ENCODE peak calls at places on chromosome 6, in nine cellular contexts. Q is fibroblast of pulmonary artery; X is neural crest cell; F is stimulated activated CD4-positive, alpha-beta T cell treated with anti-CD3 and anti-CD28 coated beads, TNF-alpha, amount 100 ng/mL, for 48 hours; M is CD8-positive, alpha-beta memory T cell; N is C1 segment of cervical spinal cord; I is GM12865; V is WTC11; Y is Calu3. G is an unnamed sample.

GRCh38 chr6:90917371-90917770 is 330.5 kb upstream of the MAP3K7 start:
- DNase-seq in Q (no peak), X (no peak), F (no peak), M (no peak), N (no peak), I (no peak), V (no peak), Y (peak; percentile 2), G (no peak)

GRCh38 chr6:141095308-141095707 is 1037.4 kb upstream of the GJE1 start:
- DNase-seq in Q (no peak), X (no peak), F (no peak), M (no peak), N (no peak), I (no peak), V (no peak), Y (no peak), G (no peak)

GRCh38 chr6:5958948-5959347 is 47.8 kb downstream of the NRN1 start:
- DNase-seq in Q (no peak), X (no peak), F (no peak), M (no peak), N (no peak), I (no peak), V (no peak), Y (no peak), G (peak; percentile 55)

GRCh38 chr6:81465859-81466258 is 286.6 kb downstream of the TENT5A start:
- DNase-seq in Q (peak; percentile 52), X (no peak), F (no peak), M (no peak), N (no peak), I (peak; percentile 4), V (no peak), Y (peak; percentile 26), G (peak; percentile 17)

GRCh38 chr6:170269873-170270541 is 20.9 kb downstream of the DLL1 start:
- DNase-seq in Q (no peak), X (no peak), F (no peak), M (no peak), N (no peak), I (no peak), V (no peak), Y (no peak), G (no peak)

GRCh38 chr6:25922301-25922700 is 8.2 kb downstream of the SLC17A2 start:
- DNase-seq in Q (peak; percentile 29), X (no peak), F (no peak), M (no peak), N (no peak), I (no peak), V (no peak), Y (no peak), G (no peak)

GRCh38 chr6:53311586-53311935 is 37.2 kb downstream of the ELOVL5 start:
- DNase-seq in Q (no peak), X (no peak), F (no peak), M (no peak), N (no peak), I (no peak), V (no peak), Y (no peak), G (no peak)

GRCh38 chr6:25482996-25483395 is 169.0 kb upstream of the SCGN start:
- DNase-seq in Q (peak; percentile 60), X (no peak), F (no peak), M (no peak), N (no peak), I (no peak), V (no peak), Y (no peak), G (no peak)

GRCh38 chr6:157761331-157761921 is 61.6 kb upstream of the SNX9 start:
- DNase-seq in Q (peak; percentile 74), X (no peak), F (no peak), M (peak; percentile 25), N (no peak), I (peak; percentile 79), V (no peak), Y (no peak), G (no peak)

GRCh38 chr6:125728739-125729138 is 20.7 kb upstream of the HEY2 start:
- DNase-seq in Q (no peak), X (no peak), F (no peak), M (no peak), N (no peak), I (no peak), V (no peak), Y (peak; percentile 14), G (no peak)

GRCh38 chr6:80205404-80205803 is 98.9 kb downstream of the BCKDHB start:
- DNase-seq in Q (no peak), X (no peak), F (no peak), M (no peak), N (no peak), I (no peak), V (no peak), Y (no peak), G (no peak)

GRCh38 chr6:168060521-168060931 is 18.5 kb downstream of the FRMD1 start:
- DNase-seq in Q (peak; percentile 79), X (peak; percentile 48), F (no peak), M (no peak), N (peak; percentile 65), I (no peak), V (peak; percentile 65), Y (peak; percentile 63), G (peak; percentile 86)

GRCh38 chr6:144969154-144969553 is 684.0 kb downstream of the UTRN start:
- DNase-seq in Q (no peak), X (no peak), F (no peak), M (no peak), N (no peak), I (no peak), V (no peak), Y (no peak), G (no peak)

GRCh38 chr6:53827485-53827884 is 32.7 kb downstream of the LRRC1 start:
- DNase-seq in Q (no peak), X (no peak), F (no peak), M (no peak), N (no peak), I (no peak), V (no peak), Y (no peak), G (no peak)

GRCh38 chr6:24126586-24127192 is 674 bp downstream of the NRSN1 start:
- DNase-seq in Q (peak; percentile 62), X (peak; percentile 70), F (no peak), M (no peak), N (peak; percentile 23), I (peak; percentile 53), V (peak; percentile 77), Y (peak; percentile 75), G (no peak)

GRCh38 chr6:157198425-157199279 is 124.7 kb downstream of the TMEM242 start:
- DNase-seq in Q (peak; percentile 13), X (no peak), F (no peak), M (no peak), N (no peak), I (no peak), V (no peak), Y (peak; percentile 89), G (no peak)

GRCh38 chr6:14448246-14448645 is 330.7 kb downstream of the CD83 start:
- DNase-seq in Q (no peak), X (no peak), F (no peak), M (no peak), N (no peak), I (no peak), V (no peak), Y (no peak), G (no peak)

GRCh38 chr6:7691675-7692452 is 34.0 kb upstream of the BMP6 start:
- DNase-seq in Q (peak; percentile 44), X (no peak), F (no peak), M (no peak), N (no peak), I (no peak), V (no peak), Y (peak; percentile 29), G (no peak)

GRCh38 chr6:163986313-163986712 is 571.8 kb downstream of the QKI start:
- DNase-seq in Q (peak; percentile 53), X (no peak), F (no peak), M (no peak), N (no peak), I (no peak), V (no peak), Y (no peak), G (no peak)

GRCh38 chr6:159645659-159646058 is 47.4 kb downstream of the SOD2 start:
- DNase-seq in Q (peak; percentile 40), X (no peak), F (no peak), M (no peak), N (no peak), I (no peak), V (no peak), Y (no peak), G (no peak)

GRCh38 chr6:87543836-87544735 is 45.7 kb downstream of the RARS2 start:
- DNase-seq in Q (no peak), X (no peak), F (no peak), M (no peak), N (no peak), I (peak; percentile 20), V (no peak), Y (no peak), G (no peak)

GRCh38 chr6:128570439-128571063 is 50.2 kb upstream of the PTPRK start:
- DNase-seq in Q (no peak), X (no peak), F (no peak), M (no peak), N (no peak), I (no peak), V (no peak), Y (peak; percentile 20), G (no peak)

GRCh38 chr6:33656844-33657243 is 35.7 kb downstream of the ITPR3 start:
- DNase-seq in Q (no peak), X (no peak), F (no peak), M (no peak), N (no peak), I (no peak), V (no peak), Y (no peak), G (no peak)

GRCh38 chr6:139262519-139263300 is 29.1 kb downstream of the TXLNB start:
- DNase-seq in Q (no peak), X (no peak), F (no peak), M (no peak), N (no peak), I (peak; percentile 52), V (no peak), Y (no peak), G (no peak)

GRCh38 chr6:137233561-137234504 is 14.6 kb upstream of the IFNGR1 start:
- DNase-seq in Q (peak; percentile 98), X (no peak), F (no peak), M (no peak), N (no peak), I (no peak), V (no peak), Y (peak; percentile 27), G (no peak)

GRCh38 chr6:35370799-35371493 is 28.6 kb downstream of the PPARD start:
- DNase-seq in Q (no peak), X (no peak), F (no peak), M (no peak), N (peak; percentile 28), I (peak; percentile 38), V (no peak), Y (no peak), G (no peak)

GRCh38 chr6:110232456-110232855 is 52.2 kb downstream of the CDC40 start:
- DNase-seq in Q (peak; percentile 69), X (no peak), F (no peak), M (no peak), N (no peak), I (no peak), V (no peak), Y (no peak), G (no peak)

GRCh38 chr6:30676660-30677270 is 4.0 kb upstream of the DHX16 start:
- DNase-seq in Q (no peak), X (no peak), F (no peak), M (no peak), N (no peak), I (no peak), V (no peak), Y (no peak), G (no peak)

GRCh38 chr6:6455272-6455671 is 133.2 kb upstream of the LY86 start:
- DNase-seq in Q (no peak), X (no peak), F (no peak), M (no peak), N (no peak), I (no peak), V (no peak), Y (no peak), G (no peak)

GRCh38 chr6:169863149-169863525 is 111.7 kb downstream of the ERMARD start:
- DNase-seq in Q (no peak), X (no peak), F (no peak), M (no peak), N (no peak), I (no peak), V (no peak), Y (no peak), G (no peak)

GRCh38 chr6:145032562-145032961 is 702.8 kb downstream of the EPM2A start:
- DNase-seq in Q (no peak), X (no peak), F (no peak), M (no peak), N (no peak), I (no peak), V (no peak), Y (no peak), G (no peak)

G was measured in WERI-Rb-1.